ENCODE peak calls at places on chromosomes 7 and 10, in six cellular contexts. V is uterus, N is heart left ventricle, D is transverse colon, F is HepG2, O is mesendoderm. P is an unnamed sample.

GRCh38 chr7:48337012-48337621 is 165.9 kb downstream of the ABCA13 start:
- DNase-seq in V (no peak), N (no peak), D (no peak), F (peak; percentile 10), O (peak; percentile 69), P (no peak)

GRCh38 chr7:593324-594115 is 73.9 kb upstream of the PDGFA start:
- DNase-seq in V (no peak), N (peak; percentile 47), D (no peak), F (no peak), O (no peak), P (no peak)

GRCh38 chr10:371515-371914 is 236.3 kb downstream of the ZMYND11 start:
- DNase-seq in V (no peak), N (no peak), D (no peak), F (no peak), O (no peak), P (no peak)

GRCh38 chr10:77004917-77005564 is 632.6 kb downstream of the KCNMA1 start:
- DNase-seq in V (no peak), N (peak; percentile 14), D (no peak), F (peak; percentile 32), O (peak; percentile 86), P (no peak)

GRCh38 chr7:44201813-44202212 is 1.0 kb downstream of the YKT6 start:
- DNase-seq in V (no peak), N (no peak), D (no peak), F (no peak), O (no peak), P (no peak)

GRCh38 chr7:105862770-105863169 is 13.6 kb downstream of the ATXN7L1 start:
- DNase-seq in V (no peak), N (no peak), D (no peak), F (no peak), O (peak; percentile 78), P (no peak)

GRCh38 chr7:150450491-150450992 is at the start of gene GIMAP8:
- DNase-seq in V (no peak), N (peak; percentile 82), D (peak; percentile 48), F (no peak), O (no peak), P (no peak)

GRCh38 chr7:127833641-127834040 is 181.6 kb downstream of the SND1 start:
- DNase-seq in V (no peak), N (no peak), D (no peak), F (no peak), O (no peak), P (no peak)

GRCh38 chr10:122911889-122912484 is 1.6 kb downstream of the FAM24A start:
- DNase-seq in V (no peak), N (peak; percentile 12), D (peak; percentile 24), F (peak; percentile 29), O (peak; percentile 81), P (peak; percentile 27)

GRCh38 chr10:70233939-70234300 is 691 bp upstream of the PPA1 start:
- DNase-seq in V (no peak), N (no peak), D (no peak), F (no peak), O (no peak), P (no peak)

GRCh38 chr7:23654508-23654907 is 25.5 kb upstream of the FAM221A start:
- DNase-seq in V (no peak), N (no peak), D (peak; percentile 28), F (peak; percentile 15), O (peak; percentile 71), P (no peak)

GRCh38 chr10:73609116-73609515 is 18.0 kb upstream of the USP54 start:
- DNase-seq in V (no peak), N (no peak), D (no peak), F (no peak), O (no peak), P (no peak)

GRCh38 chr7:128948312-128948973 is 10.7 kb downstream of the IRF5 start:
- DNase-seq in V (no peak), N (no peak), D (no peak), F (no peak), O (no peak), P (no peak)

GRCh38 chr10:50805981-50806622 is 66.4 kb downstream of the ASAH2B start:
- DNase-seq in V (no peak), N (no peak), D (no peak), F (no peak), O (no peak), P (no peak)

GRCh38 chr7:132650498-132650897 is 74.2 kb upstream of the PLXNA4 start:
- DNase-seq in V (no peak), N (no peak), D (no peak), F (no peak), O (peak; percentile 97), P (no peak)

GRCh38 chr7:70647801-70648491 is 484.0 kb upstream of the GALNT17 start:
- DNase-seq in V (no peak), N (no peak), D (peak; percentile 46), F (no peak), O (peak; percentile 67), P (no peak)

GRCh38 chr10:28343252-28343651 is 40.4 kb upstream of the MPP7 start:
- DNase-seq in V (no peak), N (no peak), D (no peak), F (no peak), O (no peak), P (no peak)

GRCh38 chr10:34740321-34740720 is 74.8 kb downstream of the PARD3 start:
- DNase-seq in V (no peak), N (no peak), D (no peak), F (no peak), O (no peak), P (no peak)

GRCh38 chr7:234712-235553 is 42.6 kb downstream of the FAM20C start:
- DNase-seq in V (peak; percentile 46), N (peak; percentile 55), D (peak; percentile 37), F (peak; percentile 78), O (no peak), P (no peak)

GRCh38 chr7:117273325-117274292 is 49.2 kb downstream of the WNT2 start:
- DNase-seq in V (no peak), N (no peak), D (no peak), F (no peak), O (no peak), P (no peak)

GRCh38 chr7:40583653-40584424 is 449.0 kb downstream of the SUGCT start:
- DNase-seq in V (no peak), N (peak; percentile 10), D (no peak), F (peak; percentile 74), O (no peak), P (no peak)

GRCh38 chr10:7231420-7232414 is 179.1 kb downstream of the SFMBT2 start:
- DNase-seq in V (no peak), N (no peak), D (no peak), F (no peak), O (peak; percentile 22), P (no peak)

GRCh38 chr7:98240961-98241673 is 10.9 kb downstream of the TECPR1 start:
- DNase-seq in V (no peak), N (no peak), D (peak; percentile 41), F (peak; percentile 27), O (peak; percentile 42), P (peak; percentile 83)

GRCh38 chr7:105661625-105662024 is 80.3 kb upstream of the EFCAB10 start:
- DNase-seq in V (no peak), N (no peak), D (no peak), F (no peak), O (no peak), P (no peak)

GRCh38 chr10:13592306-13592705 is 5.5 kb downstream of the PRPF18 start:
- DNase-seq in V (no peak), N (no peak), D (no peak), F (no peak), O (no peak), P (no peak)

GRCh38 chr10:46787321-46787615 is 124.0 kb upstream of the PTPN20 start:
- DNase-seq in V (no peak), N (peak; percentile 11), D (no peak), F (peak; percentile 24), O (peak; percentile 5), P (no peak)

GRCh38 chr10:95694665-95695064 is 938 bp upstream of the TCTN3 start:
- DNase-seq in V (no peak), N (no peak), D (no peak), F (no peak), O (no peak), P (no peak)

GRCh38 chr10:71484352-71484751 is 87.6 kb downstream of the CDH23 start:
- DNase-seq in V (no peak), N (peak; percentile 36), D (no peak), F (no peak), O (peak; percentile 8), P (no peak)

DNA sequence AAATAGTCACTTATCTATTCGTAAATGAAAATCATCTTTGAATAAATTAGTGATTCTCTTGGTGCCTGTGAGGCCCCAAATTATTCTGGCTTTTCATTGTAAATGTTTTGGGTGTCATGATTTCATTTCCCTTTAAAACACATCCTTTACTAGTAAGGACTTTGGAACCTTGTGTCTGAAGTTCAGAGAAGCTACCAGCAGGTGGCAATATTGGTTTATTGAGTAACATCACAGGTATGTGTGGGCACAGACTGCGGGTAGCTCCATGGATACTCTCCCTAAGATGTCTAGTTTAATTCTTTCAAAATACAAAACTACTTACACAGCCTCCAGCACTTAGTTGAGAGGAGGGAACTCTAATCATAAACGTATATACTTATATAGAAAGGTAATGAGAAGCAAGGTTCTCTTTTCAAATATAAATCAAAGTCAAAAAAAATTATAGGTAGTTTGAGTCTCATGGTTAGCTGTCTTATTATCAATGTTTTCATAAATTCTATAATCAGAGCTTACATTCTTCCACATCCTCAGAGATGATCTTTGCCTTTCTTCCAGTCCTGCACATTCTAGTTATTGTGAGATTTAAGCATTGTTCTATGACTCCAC is 449.6 kb downstream of the GRM8 start:
- DNase-seq in V (no peak), N (no peak), D (peak; percentile 43), F (peak; percentile 67), O (peak; percentile 79), P (peak; percentile 35)
- H3K36me3 ChIP-seq in V (no peaks in the 10 kb centered on the region), N (no peaks in the 10 kb centered on the region), D (no peaks in the 10 kb centered on the region), F (no peaks in the 10 kb centered on the region), O (no peaks in the 10 kb centered on the region), P (no peaks in the 10 kb centered on the region)

GRCh38 chr7:158997471-158997870 is 141.1 kb downstream of the DYNC2I1 start:
- DNase-seq in V (no peak), N (no peak), D (no peak), F (no peak), O (no peak), P (no peak)
- H3K4me3 ChIP-seq in V (no peak overlapping the region), N (no peak overlapping the region), D (no peak overlapping the region), F (no peak overlapping the region), O (no peak overlapping the region), P (no peak overlapping the region)

GRCh38 chr7:143389316-143390097 is 8.4 kb downstream of the ZYX start:
- DNase-seq in V (no peak), N (no peak), D (no peak), F (no peak), O (no peak), P (peak; percentile 68)
- H3K36me3 ChIP-seq in V (no peaks in the 10 kb centered on the region), N (no peaks in the 10 kb centered on the region), D (no peaks in the 10 kb centered on the region), F (peaks cover 26% of the 10 kb centered on the region), O (peaks cover 34% of the 10 kb centered on the region), P (no peaks in the 10 kb centered on the region)

DNA sequence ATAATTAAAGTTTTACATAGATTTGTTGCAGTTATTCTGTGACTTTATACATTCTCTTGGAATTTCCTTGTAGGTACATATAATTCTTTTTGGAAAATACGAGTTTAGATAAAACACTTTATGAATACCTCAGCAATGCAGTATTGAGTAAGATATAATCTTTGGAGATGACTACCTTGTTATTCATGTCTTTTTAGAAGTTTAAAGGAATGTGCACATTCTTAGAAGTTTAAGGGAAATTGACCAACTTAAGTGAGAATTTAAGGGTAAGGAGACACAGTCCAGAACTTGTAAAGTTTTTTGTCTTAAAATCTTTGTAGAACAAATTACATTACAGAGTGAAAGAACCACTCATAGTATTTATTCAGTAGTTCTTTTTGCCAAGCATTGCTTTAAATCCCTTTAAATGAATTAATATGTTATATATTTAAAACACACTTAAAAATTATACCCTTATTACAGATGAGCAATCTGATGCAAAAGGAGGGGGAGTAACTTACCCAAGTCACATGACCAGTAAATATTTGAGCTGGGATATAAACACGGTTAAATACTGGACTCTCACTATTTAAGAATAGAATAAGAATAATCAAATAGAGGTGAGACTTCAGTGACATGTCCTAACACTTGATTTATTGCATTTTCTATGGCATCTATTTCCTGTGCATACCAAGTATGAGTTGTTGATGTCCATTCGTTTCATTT is 139.5 kb upstream of the FERD3L start:
- DNase-seq in V (no peak), N (no peak), D (no peak), F (no peak), O (no peak), P (no peak)
- H3K4me3 ChIP-seq in V (no peak overlapping the region), N (no peak overlapping the region), D (no peak overlapping the region), F (no peak overlapping the region), O (no peak overlapping the region), P (no peak overlapping the region)